ENCODE peak calls at places on chromosome 19, in five cellular contexts. B is body of pancreas; V is mesenchymal stem cell; S is ovary; Z is effector memory CD4-positive, alpha-beta T cell. I is an unnamed sample. For H3K27me3, the result is how much of the 10 kb centered on the place peaks cover.

GRCh38 chr19:48627211-48627864 is 8.0 kb downstream of the SPHK2 start:
- DNase-seq in Z (no peak), S (no peak), B (no peak), V (no peak), I (no peak)

GRCh38 chr19:49875801-49876421 is 1.2 kb downstream of the AKT1S1 start:
- DNase-seq in V (peak), B (peak), S (peak), Z (no peak), I (peak)

GRCh38 chr19:30448386-30449130 is 76.4 kb downstream of the ZNF536 start:
- DNase-seq in B (no peak), V (no peak), Z (no peak), S (no peak), I (no peak)

GRCh38 chr19:49337267-49338022 is 2.2 kb downstream of the CD37 start:
- DNase-seq in Z (no peak), S (no peak), V (no peak), B (no peak), I (no peak)

GRCh38 chr19:7904074-7905020 is 670 bp downstream of the MAP2K7 start:
- DNase-seq in V (peak), B (peak), S (peak), Z (peak), I (peak)

GRCh38 chr19:3656073-3656746 is 29.6 kb upstream of the CACTIN start:
- DNase-seq in B (no peak), S (no peak), V (peak), Z (no peak), I (no peak)

GRCh38 chr19:15154002-15154612 is 46.7 kb downstream of the NOTCH3 start:
- DNase-seq in S (no peak), Z (no peak), V (peak), B (no peak), I (no peak)

GRCh38 chr19:45046355-45046754 is 7.5 kb downstream of the CLASRP start:
- DNase-seq in S (no peak), Z (no peak), V (no peak), B (no peak), I (no peak)

GRCh38 chr19:31173991-31174390 is 175.2 kb downstream of the TSHZ3 start:
- DNase-seq in Z (no peak), B (no peak), V (no peak), S (no peak), I (no peak)

GRCh38 chr19:33273065-33273736 is 29.1 kb downstream of the CEBPA start:
- DNase-seq in V (no peak), S (no peak), B (no peak), Z (no peak), I (no peak)

GRCh38 chr19:6663236-6664187 is 6.4 kb downstream of the TNFSF14 start:
- DNase-seq in B (no peak), S (no peak), V (no peak), Z (peak), I (no peak)

GRCh38 chr19:48810151-48810550 is 678 bp downstream of the BCAT2 start:
- DNase-seq in V (no peak), B (no peak), Z (no peak), S (no peak), I (no peak)

GRCh38 chr19:21130097-21130775 is 11.6 kb upstream of the ZNF431 start:
- DNase-seq in Z (no peak), V (no peak), B (peak), S (no peak), I (no peak)

GRCh38 chr19:13163609-13164364 is 13.6 kb downstream of the IER2 start:
- DNase-seq in V (peak), B (peak), Z (peak), S (peak), I (peak)

GRCh38 chr19:30602661-30603322 is 230.6 kb downstream of the ZNF536 start:
- DNase-seq in Z (no peak), B (no peak), S (no peak), V (no peak), I (no peak)

GRCh38 chr19:43462887-43463380 is 2.5 kb downstream of the LYPD3 start:
- DNase-seq in V (no peak), S (no peak), B (no peak), Z (no peak), I (no peak)

GRCh38 chr19:45962021-45962420 is 11.6 kb downstream of the NOVA2 start:
- DNase-seq in S (no peak), B (no peak), V (no peak), Z (no peak), I (no peak)

GRCh38 chr19:17103177-17103576 is 27.6 kb downstream of the MYO9B start:
- DNase-seq in V (peak), B (no peak), S (no peak), Z (no peak), I (no peak)

GRCh38 chr19:29485293-29485692 is 40.5 kb upstream of the VSTM2B start:
- DNase-seq in S (no peak), Z (no peak), V (no peak), B (no peak), I (no peak)

GRCh38 chr19:57903298-57904174 is 12.9 kb downstream of the ZNF417 start:
- DNase-seq in B (no peak), V (peak), S (no peak), Z (no peak), I (no peak)

GRCh38 chr19:48833049-48833448 is 3.2 kb downstream of the HSD17B14 start:
- DNase-seq in S (no peak), V (no peak), Z (no peak), B (no peak), I (no peak)

GRCh38 chr19:29620931-29621351 is 14.9 kb downstream of the POP4 start:
- DNase-seq in Z (no peak), S (no peak), V (no peak), B (no peak), I (no peak)

GRCh38 chr19:29596885-29597525 is 9.1 kb upstream of the POP4 start:
- DNase-seq in B (no peak), S (no peak), V (peak), Z (no peak), I (no peak)

GRCh38 chr19:29675120-29675649 is 9.9 kb downstream of the PLEKHF1 start:
- DNase-seq in Z (no peak), B (no peak), V (no peak), S (no peak), I (no peak)

GRCh38 chr19:16611121-16611520 is 16.9 kb downstream of the MED26 start:
- DNase-seq in Z (no peak), B (no peak), V (no peak), S (no peak), I (no peak)

GRCh38 chr19:33048806-33049676 is 15.6 kb downstream of the RHPN2 start:
- DNase-seq in S (no peak), Z (no peak), B (peak), V (no peak), I (no peak)

GRCh38 chr19:31256601-31256990 is 92.6 kb downstream of the TSHZ3 start:
- DNase-seq in V (no peak), Z (no peak), S (no peak), B (no peak), I (no peak)

GRCh38 chr19:55373993-55374757 is 2.5 kb upstream of the TMEM190 start:
- DNase-seq in B (no peak), S (no peak), Z (no peak), V (peak), I (peak)
- H3K27me3 ChIP-seq in B (under half), S (under half), Z (half or more), V (under half), I (under half)

GRCh38 chr19:11663162-11663561 is 65.9 kb downstream of the ZNF627 start:
- DNase-seq in V (no peak), Z (no peak), B (no peak), S (no peak), I (no peak)
- H3K4me3 ChIP-seq in V (no peak), Z (no peak), B (no peak), S (no peak), I (no peak)

DNA sequence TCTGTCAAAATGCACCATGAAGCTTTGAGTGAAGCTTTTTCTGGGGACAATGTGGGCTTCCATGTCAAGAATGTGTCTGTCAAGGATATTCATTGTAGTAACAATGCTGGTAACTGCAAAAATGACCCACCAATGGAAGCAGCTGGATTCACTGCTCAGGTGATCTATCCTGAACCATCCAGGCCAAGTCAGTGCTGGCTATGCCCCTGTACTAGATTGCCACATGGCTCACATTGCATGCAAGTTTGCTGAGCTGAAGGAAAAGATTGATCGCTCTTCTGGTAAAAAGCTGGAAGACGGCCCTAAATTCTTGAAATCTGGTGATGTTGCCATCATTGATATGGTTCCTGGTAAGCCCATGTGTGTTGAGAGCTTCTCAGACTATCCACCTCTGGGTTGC is 12.7 kb downstream of the GPR42 start:
- DNase-seq in Z (no peak), V (no peak), S (no peak), B (no peak), I (no peak)
- H3K27me3 ChIP-seq in Z (under half), V (under half), S (under half), B (under half), I (under half)

GRCh38 chr19:53157601-53158000 is 1.3 kb downstream of the ZNF347 start:
- DNase-seq in Z (no peak), S (no peak), B (no peak), V (peak), I (peak)
- H3K4me3 ChIP-seq in Z (peak), S (peak), B (peak), V (no peak), I (peak)

DNA sequence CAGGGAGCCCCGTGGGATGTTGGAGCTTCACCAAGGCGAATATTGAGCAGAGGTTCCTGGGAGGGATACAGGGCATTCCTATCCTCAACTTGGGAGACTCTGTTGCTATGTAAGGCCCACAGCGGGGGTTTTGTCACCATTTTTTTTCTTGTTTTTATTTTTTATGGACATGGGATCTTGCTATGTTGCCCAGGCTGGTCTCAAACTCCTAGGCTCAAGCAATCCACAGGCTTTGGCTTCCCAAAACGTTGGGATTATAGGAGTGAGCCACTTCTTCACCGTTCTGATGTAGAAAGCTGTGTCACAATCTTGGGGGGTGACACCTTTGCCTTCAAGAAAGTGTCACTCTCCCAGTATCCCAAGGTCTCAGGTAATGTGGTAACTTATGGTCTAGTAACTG is 2.6 kb downstream of the DLL3 start:
- DNase-seq in S (no peak), B (no peak), V (no peak), Z (no peak), I (no peak)
- H3K27me3 ChIP-seq in S (under half), B (under half), V (half or more), Z (under half), I (half or more)

GRCh38 chr19:11729586-11729985 is 9.2 kb downstream of the ZNF823 start:
- DNase-seq in V (no peak), S (no peak), Z (no peak), B (no peak), I (no peak)
- H3K4me3 ChIP-seq in V (no peak), S (no peak), Z (no peak), B (no peak), I (no peak)

GRCh38 chr19:5365905-5366304 is 25.3 kb upstream of the PTPRS start:
- DNase-seq in Z (no peak), S (no peak), B (no peak), V (no peak), I (no peak)

GRCh38 chr19:5369962-5370367 is 29.4 kb upstream of the PTPRS start:
- DNase-seq in B (peak), S (no peak), V (peak), Z (no peak), I (peak)

GRCh38 chr19:5369304-5369703 is 28.7 kb upstream of the PTPRS start:
- DNase-seq in Z (no peak), S (no peak), V (no peak), B (no peak), I (no peak)

GRCh38 chr19:5364674-5365073 is 24.1 kb upstream of the PTPRS start:
- DNase-seq in V (no peak), Z (no peak), S (no peak), B (no peak), I (no peak)

DNA sequence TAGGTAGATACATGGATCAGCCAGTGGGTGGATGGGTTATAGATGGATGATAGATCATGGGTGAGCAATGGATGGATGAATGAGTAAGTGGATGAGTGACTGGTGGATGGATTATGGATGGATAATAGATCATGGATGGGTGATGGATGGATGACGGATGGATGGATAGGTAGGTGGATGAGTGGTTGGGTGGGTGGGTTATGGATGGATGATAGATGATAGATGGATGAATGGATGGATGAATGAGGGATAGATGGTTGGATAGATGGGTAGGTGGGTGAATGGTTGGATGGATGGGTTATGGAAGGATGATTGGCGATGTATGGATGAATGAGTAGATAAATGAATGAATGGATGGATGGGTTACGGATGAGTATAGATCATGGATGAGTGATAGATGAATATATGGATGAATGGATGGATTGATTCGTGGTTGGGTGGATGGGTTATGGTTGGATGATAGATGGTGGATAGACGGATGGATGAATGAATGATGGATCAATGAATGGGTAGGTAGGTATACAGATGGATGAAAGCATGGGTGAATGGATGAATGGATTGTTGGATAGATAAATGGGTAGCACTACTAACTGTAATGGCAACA is 27.0 kb upstream of the PTPRS start:
- DNase-seq in V (no peak), S (no peak), B (no peak), Z (no peak), I (no peak)
- H3K27me3 ChIP-seq in V (under half), S (under half), B (under half), Z (under half), I (under half)

DNA sequence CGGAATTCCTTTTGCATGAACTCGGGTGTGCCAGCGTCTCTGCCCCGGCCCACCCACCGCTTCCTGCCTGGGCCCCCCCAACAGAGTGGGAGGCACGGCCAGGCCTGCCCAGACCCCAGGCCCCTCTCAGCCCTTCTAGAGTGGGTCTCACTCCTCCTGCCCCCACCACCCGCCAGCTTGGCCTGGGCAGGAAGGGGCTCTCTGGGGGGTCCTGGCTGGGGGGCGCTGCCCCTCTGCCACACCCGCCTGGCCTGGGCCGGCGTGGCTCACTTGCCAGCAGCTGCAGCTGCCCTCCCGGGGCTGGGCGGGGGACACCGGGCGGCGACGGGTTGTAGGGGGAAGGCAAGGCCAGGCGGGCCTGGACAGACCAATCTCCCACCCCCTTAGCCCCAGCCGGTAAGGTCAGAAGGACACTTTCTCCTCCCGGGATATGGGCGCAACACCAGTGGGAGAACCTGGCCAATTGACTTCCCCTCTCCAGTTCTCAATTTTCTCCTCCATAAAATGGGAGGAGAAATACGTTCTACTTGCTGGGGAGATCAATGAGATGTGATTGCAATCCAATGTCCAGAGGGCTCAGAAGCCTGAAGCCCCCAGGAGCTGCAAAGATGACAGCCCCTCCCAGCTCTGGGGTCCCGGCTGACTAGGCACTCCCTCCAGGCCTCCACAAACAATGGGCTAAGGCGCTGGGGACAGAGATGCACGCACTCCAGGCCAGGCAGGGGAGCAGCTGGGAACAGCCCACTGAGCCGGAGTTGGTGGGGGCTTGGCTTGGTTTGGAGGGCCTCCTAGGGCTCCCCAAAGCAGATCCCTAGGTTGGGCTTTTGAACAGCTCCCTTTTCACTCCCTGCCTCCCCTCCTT is 2.4 kb downstream of the CRLF1 start:
- DNase-seq in B (no peak), Z (no peak), V (no peak), S (no peak), I (no peak)
- H3K4me3 ChIP-seq in B (no peak), Z (no peak), V (no peak), S (no peak), I (no peak)

GRCh38 chr19:2288743-2289713 is 7.1 kb upstream of the PEAK3 start:
- DNase-seq in V (no peak), Z (no peak), B (no peak), S (no peak), I (no peak)

GRCh38 chr19:2291185-2291751 is 9.3 kb upstream of the PEAK3 start:
- DNase-seq in S (no peak), V (no peak), B (no peak), Z (no peak), I (no peak)

GRCh38 chr19:2289714-2290435 is 7.9 kb upstream of the PEAK3 start:
- DNase-seq in B (peak), V (no peak), S (no peak), Z (no peak), I (no peak)

GRCh38 chr19:2288010-2288742 is 6.2 kb upstream of the PEAK3 start:
- DNase-seq in B (no peak), S (no peak), Z (no peak), V (no peak), I (no peak)

DNA sequence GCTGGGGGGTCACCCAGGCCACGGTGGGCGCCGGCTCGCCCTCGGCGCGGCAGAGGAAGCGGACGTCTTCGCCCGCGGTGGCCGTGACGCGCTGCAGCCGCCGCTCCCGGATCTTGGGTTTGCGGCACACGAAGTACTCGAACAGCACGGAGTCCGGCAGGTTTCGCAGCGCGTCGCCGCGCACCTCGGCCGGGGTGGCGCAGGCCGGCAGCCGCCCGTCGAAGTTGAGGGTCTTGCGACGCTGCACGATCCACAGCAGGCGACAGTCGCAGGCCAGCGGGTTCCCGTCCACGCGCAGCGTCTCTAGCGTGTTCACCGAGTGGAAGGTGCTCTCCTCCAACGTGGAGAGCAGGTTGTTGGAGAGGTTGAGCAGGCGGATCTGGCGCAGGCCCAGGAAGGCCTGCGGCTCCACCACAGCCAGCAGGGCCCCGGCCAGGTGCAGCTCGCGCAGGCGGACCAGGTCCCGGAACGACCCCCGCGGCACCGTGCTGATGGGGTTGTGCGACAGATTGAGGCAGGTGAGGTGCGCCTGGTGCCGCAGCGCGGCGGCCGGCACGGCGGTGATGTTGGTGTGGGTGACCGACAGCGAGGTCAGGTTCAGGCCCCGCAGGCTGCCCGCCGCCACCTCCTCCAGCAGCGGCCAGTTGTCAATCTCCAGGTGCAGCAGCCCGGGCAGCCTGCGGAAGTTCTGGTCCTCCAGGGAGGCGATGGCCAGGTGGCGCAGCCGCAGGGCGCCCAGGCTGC is 8.6 kb upstream of the PEAK3 start:
- DNase-seq in B (no peak), Z (no peak), S (no peak), V (no peak), I (no peak)
- H3K27me3 ChIP-seq in B (under half), Z (under half), S (under half), V (half or more), I (under half)

DNA sequence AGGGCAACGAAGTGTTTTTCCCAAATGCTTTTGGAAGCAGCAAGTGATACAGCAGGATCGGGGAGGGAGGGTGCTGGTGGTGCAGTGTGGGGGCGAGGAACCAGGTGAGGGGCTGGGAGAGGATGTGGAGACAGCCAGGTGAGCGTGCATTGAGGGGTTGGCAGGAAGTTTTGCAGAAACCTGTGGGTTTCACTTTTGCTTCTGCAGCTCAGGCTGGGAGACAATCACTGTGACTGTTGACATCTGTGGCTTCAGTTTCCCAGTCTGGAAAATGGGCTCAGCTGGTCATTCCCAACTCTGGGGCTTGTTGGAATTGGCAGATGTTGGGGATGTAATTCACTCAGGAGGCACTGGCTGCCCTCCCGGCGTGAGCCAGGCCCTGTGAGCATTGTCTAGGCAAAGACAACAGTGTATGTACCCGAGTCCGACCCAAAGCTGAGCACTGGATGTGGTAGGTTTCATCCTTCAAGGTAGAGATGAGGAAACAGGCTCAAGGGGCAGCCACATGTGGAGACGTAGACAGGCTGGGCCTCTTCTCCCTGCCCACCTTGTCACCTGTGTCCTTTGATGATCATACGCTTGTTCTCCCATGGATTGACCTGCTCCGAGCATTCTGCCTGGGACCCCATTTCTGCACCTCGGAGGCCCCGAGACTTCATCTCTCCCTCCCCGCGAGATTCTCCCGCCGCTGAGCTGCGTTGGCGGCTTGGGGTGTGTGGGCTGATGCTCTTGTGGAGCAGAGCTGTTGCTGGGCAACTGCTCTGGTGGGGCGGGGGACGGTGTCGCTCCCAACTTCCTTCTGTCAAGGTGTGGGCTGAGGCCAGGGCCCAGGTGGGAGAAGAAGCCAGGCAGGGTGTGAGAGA is 21.9 kb downstream of the MAST3 start:
- DNase-seq in V (no peak), S (no peak), B (no peak), Z (peak), I (no peak)
- H3K4me3 ChIP-seq in V (no peak), S (no peak), B (no peak), Z (peak), I (no peak)